ENCODE peak calls at places on chromosome 3, in four cellular contexts. One of them, this sample, is unnamed.

GRCh38 chr3:152126260-152126659 is 142.5 kb upstream of the MBNL1 start:
- DNase-seq in SJSA1: no peak
- DNase-seq in MV-4-11: peak
- DNase-seq in trophoblast cell: no peak
- DNase-seq in this sample: no peak

GRCh38 chr3:53195066-53195450 is 34.0 kb downstream of the PRKCD start:
- DNase-seq in trophoblast cell: no peak
- DNase-seq in MV-4-11: no peak
- DNase-seq in SJSA1: no peak
- DNase-seq in this sample: no peak

GRCh38 chr3:106824856-106825255 is 552.4 kb upstream of the CCDC54 start:
- DNase-seq in SJSA1: peak
- DNase-seq in MV-4-11: peak
- DNase-seq in trophoblast cell: peak
- DNase-seq in this sample: no peak

GRCh38 chr3:1515842-1516241 is 423.0 kb downstream of the CNTN6 start:
- DNase-seq in SJSA1: no peak
- DNase-seq in trophoblast cell: no peak
- DNase-seq in MV-4-11: no peak
- DNase-seq in this sample: no peak

GRCh38 chr3:135887220-135887619 is 78.3 kb upstream of the PPP2R3A start:
- DNase-seq in MV-4-11: no peak
- DNase-seq in SJSA1: no peak
- DNase-seq in trophoblast cell: no peak
- DNase-seq in this sample: no peak

GRCh38 chr3:197082871-197083270 is 53.3 kb upstream of the MELTF start:
- DNase-seq in trophoblast cell: no peak
- DNase-seq in SJSA1: no peak
- DNase-seq in MV-4-11: peak
- DNase-seq in this sample: no peak

GRCh38 chr3:14540209-14540575 is at the start of gene GRIP2:
- DNase-seq in SJSA1: no peak
- DNase-seq in MV-4-11: no peak
- DNase-seq in trophoblast cell: no peak
- DNase-seq in this sample: no peak

GRCh38 chr3:163622384-163622783 is 1455.9 kb downstream of the SI start:
- DNase-seq in trophoblast cell: no peak
- DNase-seq in SJSA1: no peak
- DNase-seq in MV-4-11: no peak
- DNase-seq in this sample: no peak

GRCh38 chr3:45309876-45310275 is 78.5 kb upstream of the LARS2 start:
- DNase-seq in MV-4-11: no peak
- DNase-seq in trophoblast cell: no peak
- DNase-seq in SJSA1: no peak
- DNase-seq in this sample: no peak

GRCh38 chr3:172564499-172564898 is 41.3 kb upstream of the TNFSF10 start:
- DNase-seq in trophoblast cell: no peak
- DNase-seq in SJSA1: no peak
- DNase-seq in MV-4-11: no peak
- DNase-seq in this sample: no peak

GRCh38 chr3:74426571-74426970 is 187.9 kb downstream of the CNTN3 start:
- DNase-seq in MV-4-11: no peak
- DNase-seq in trophoblast cell: no peak
- DNase-seq in SJSA1: no peak
- DNase-seq in this sample: no peak

GRCh38 chr3:115081444-115081843 is 65.6 kb downstream of the ZBTB20 start:
- DNase-seq in trophoblast cell: no peak
- DNase-seq in SJSA1: no peak
- DNase-seq in MV-4-11: no peak
- DNase-seq in this sample: no peak

GRCh38 chr3:37400945-37401344 is 226.6 kb upstream of the LRRFIP2 start:
- DNase-seq in SJSA1: no peak
- DNase-seq in MV-4-11: no peak
- DNase-seq in trophoblast cell: no peak
- DNase-seq in this sample: no peak

GRCh38 chr3:154967090-154967489 is 113.0 kb upstream of the MME start:
- DNase-seq in MV-4-11: no peak
- DNase-seq in SJSA1: no peak
- DNase-seq in trophoblast cell: no peak
- DNase-seq in this sample: no peak

This sample was measured in CD8-positive, alpha-beta T cell.